ENCODE peak calls at places on chromosomes 6 and 20, in ten cellular contexts. One of them, this sample, is unnamed.
A peak's percentile ranks its signal among the peaks of the same experiment; 100 is the strongest.

GRCh38 chr6:75044846-75045245 is 161.0 kb downstream of the COL12A1 start:
- DNase-seq in cardiac fibroblast: no peak
- DNase-seq in astrocyte of the cerebellum: no peak
- DNase-seq in NT2/D1: no peak
- DNase-seq in CD8-positive, alpha-beta memory T cell: no peak
- DNase-seq in AG10803: peak; percentile 70
- DNase-seq in pancreas: no peak
- DNase-seq in foreskin fibroblast: no peak
- DNase-seq in AG09309: no peak
- DNase-seq in right cardiac atrium: no peak
- DNase-seq in this sample: peak; percentile 17

GRCh38 chr6:135424385-135424784 is 73.2 kb downstream of the AHI1 start:
- DNase-seq in AG09309: no peak
- DNase-seq in NT2/D1: no peak
- DNase-seq in AG10803: no peak
- DNase-seq in pancreas: no peak
- DNase-seq in astrocyte of the cerebellum: no peak
- DNase-seq in CD8-positive, alpha-beta memory T cell: no peak
- DNase-seq in cardiac fibroblast: no peak
- DNase-seq in right cardiac atrium: no peak
- DNase-seq in foreskin fibroblast: no peak
- DNase-seq in this sample: no peak

GRCh38 chr6:36374956-36375355 is 12.5 kb downstream of the ETV7 start:
- DNase-seq in CD8-positive, alpha-beta memory T cell: no peak
- DNase-seq in cardiac fibroblast: no peak
- DNase-seq in AG09309: no peak
- DNase-seq in pancreas: no peak
- DNase-seq in foreskin fibroblast: no peak
- DNase-seq in right cardiac atrium: no peak
- DNase-seq in AG10803: no peak
- DNase-seq in astrocyte of the cerebellum: no peak
- DNase-seq in NT2/D1: no peak
- DNase-seq in this sample: no peak

GRCh38 chr20:62317167-62317655 is 14.4 kb downstream of the ADRM1 start:
- DNase-seq in AG10803: no peak
- DNase-seq in foreskin fibroblast: no peak
- DNase-seq in right cardiac atrium: peak; percentile 50
- DNase-seq in cardiac fibroblast: no peak
- DNase-seq in AG09309: no peak
- DNase-seq in NT2/D1: no peak
- DNase-seq in CD8-positive, alpha-beta memory T cell: no peak
- DNase-seq in astrocyte of the cerebellum: no peak
- DNase-seq in pancreas: no peak
- DNase-seq in this sample: no peak

GRCh38 chr20:1302578-1303541 is 26.1 kb downstream of the SDCBP2 start:
- DNase-seq in AG09309: no peak
- DNase-seq in CD8-positive, alpha-beta memory T cell: no peak
- DNase-seq in astrocyte of the cerebellum: peak; percentile 3
- DNase-seq in foreskin fibroblast: no peak
- DNase-seq in cardiac fibroblast: peak; percentile 9
- DNase-seq in pancreas: no peak
- DNase-seq in NT2/D1: no peak
- DNase-seq in right cardiac atrium: no peak
- DNase-seq in AG10803: no peak
- DNase-seq in this sample: no peak

GRCh38 chr6:32255212-32256153 is 31.6 kb upstream of the NOTCH4 start:
- DNase-seq in foreskin fibroblast: peak; percentile 90
- DNase-seq in pancreas: no peak
- DNase-seq in astrocyte of the cerebellum: peak; percentile 87
- DNase-seq in AG09309: peak; percentile 55
- DNase-seq in cardiac fibroblast: peak; percentile 95
- DNase-seq in AG10803: peak; percentile 91
- DNase-seq in CD8-positive, alpha-beta memory T cell: peak; percentile 66
- DNase-seq in right cardiac atrium: peak; percentile 87
- DNase-seq in NT2/D1: peak; percentile 84
- DNase-seq in this sample: peak; percentile 59

GRCh38 chr6:157449610-157450009 is 68.6 kb downstream of the ZDHHC14 start:
- DNase-seq in NT2/D1: no peak
- DNase-seq in AG10803: no peak
- DNase-seq in pancreas: no peak
- DNase-seq in astrocyte of the cerebellum: no peak
- DNase-seq in foreskin fibroblast: no peak
- DNase-seq in cardiac fibroblast: no peak
- DNase-seq in right cardiac atrium: no peak
- DNase-seq in CD8-positive, alpha-beta memory T cell: no peak
- DNase-seq in AG09309: no peak
- DNase-seq in this sample: no peak

GRCh38 chr6:170152989-170153388 is 137.9 kb downstream of the DLL1 start:
- DNase-seq in foreskin fibroblast: no peak
- DNase-seq in NT2/D1: peak; percentile 76
- DNase-seq in AG10803: no peak
- DNase-seq in right cardiac atrium: peak; percentile 63
- DNase-seq in astrocyte of the cerebellum: peak; percentile 72
- DNase-seq in AG09309: no peak
- DNase-seq in CD8-positive, alpha-beta memory T cell: no peak
- DNase-seq in pancreas: peak; percentile 93
- DNase-seq in cardiac fibroblast: peak; percentile 9
- DNase-seq in this sample: no peak

GRCh38 chr6:2498224-2498623 is 252.5 kb downstream of the MYLK4 start:
- DNase-seq in cardiac fibroblast: peak; percentile 25
- DNase-seq in foreskin fibroblast: no peak
- DNase-seq in NT2/D1: no peak
- DNase-seq in astrocyte of the cerebellum: no peak
- DNase-seq in pancreas: no peak
- DNase-seq in CD8-positive, alpha-beta memory T cell: no peak
- DNase-seq in AG09309: no peak
- DNase-seq in right cardiac atrium: no peak
- DNase-seq in AG10803: no peak
- DNase-seq in this sample: no peak

GRCh38 chr20:37882961-37883712 is 19.8 kb upstream of the VSTM2L start:
- DNase-seq in pancreas: no peak
- DNase-seq in CD8-positive, alpha-beta memory T cell: no peak
- DNase-seq in NT2/D1: no peak
- DNase-seq in AG10803: no peak
- DNase-seq in foreskin fibroblast: no peak
- DNase-seq in right cardiac atrium: no peak
- DNase-seq in astrocyte of the cerebellum: no peak
- DNase-seq in AG09309: no peak
- DNase-seq in cardiac fibroblast: no peak
- DNase-seq in this sample: no peak

GRCh38 chr6:112325449-112325848 is 21.7 kb upstream of the RFPL4B start:
- DNase-seq in AG10803: no peak
- DNase-seq in cardiac fibroblast: no peak
- DNase-seq in AG09309: no peak
- DNase-seq in CD8-positive, alpha-beta memory T cell: no peak
- DNase-seq in pancreas: no peak
- DNase-seq in astrocyte of the cerebellum: no peak
- DNase-seq in right cardiac atrium: no peak
- DNase-seq in NT2/D1: no peak
- DNase-seq in foreskin fibroblast: no peak
- DNase-seq in this sample: no peak

GRCh38 chr6:121748376-121748775 is 312.9 kb downstream of the GJA1 start:
- DNase-seq in CD8-positive, alpha-beta memory T cell: no peak
- DNase-seq in NT2/D1: no peak
- DNase-seq in right cardiac atrium: no peak
- DNase-seq in AG09309: peak; percentile 57
- DNase-seq in astrocyte of the cerebellum: peak; percentile 60
- DNase-seq in pancreas: no peak
- DNase-seq in cardiac fibroblast: peak; percentile 82
- DNase-seq in foreskin fibroblast: peak; percentile 48
- DNase-seq in AG10803: peak; percentile 88
- DNase-seq in this sample: no peak
- H3K4me3 ChIP-seq in CD8-positive, alpha-beta memory T cell: no peak overlapping the region
- H3K4me3 ChIP-seq in NT2/D1: no peak overlapping the region
- H3K4me3 ChIP-seq in right cardiac atrium: no peak overlapping the region
- H3K4me3 ChIP-seq in AG09309: no peak overlapping the region
- H3K4me3 ChIP-seq in astrocyte of the cerebellum: no peak overlapping the region
- H3K4me3 ChIP-seq in pancreas: no peak overlapping the region
- H3K4me3 ChIP-seq in cardiac fibroblast: no peak overlapping the region
- H3K4me3 ChIP-seq in foreskin fibroblast: no peak overlapping the region
- H3K4me3 ChIP-seq in AG10803: no peak overlapping the region
- H3K4me3 ChIP-seq in this sample: no peak overlapping the region

GRCh38 chr6:30885481-30885998 is 1.2 kb downstream of the DDR1 start:
- DNase-seq in cardiac fibroblast: peak; percentile 18
- DNase-seq in CD8-positive, alpha-beta memory T cell: no peak
- DNase-seq in astrocyte of the cerebellum: no peak
- DNase-seq in AG10803: peak; percentile 21
- DNase-seq in AG09309: no peak
- DNase-seq in right cardiac atrium: no peak
- DNase-seq in NT2/D1: no peak
- DNase-seq in pancreas: no peak
- DNase-seq in foreskin fibroblast: no peak
- DNase-seq in this sample: no peak

GRCh38 chr6:30884521-30885480 is 482 bp downstream of the DDR1 start:
- DNase-seq in AG10803: no peak
- DNase-seq in pancreas: peak; percentile 80
- DNase-seq in CD8-positive, alpha-beta memory T cell: peak; percentile 59
- DNase-seq in NT2/D1: no peak
- DNase-seq in cardiac fibroblast: peak; percentile 17
- DNase-seq in astrocyte of the cerebellum: no peak
- DNase-seq in foreskin fibroblast: no peak
- DNase-seq in AG09309: no peak
- DNase-seq in right cardiac atrium: peak; percentile 84
- DNase-seq in this sample: no peak

GRCh38 chr6:30887901-30888300 is 3.6 kb downstream of the DDR1 start:
- DNase-seq in astrocyte of the cerebellum: no peak
- DNase-seq in pancreas: no peak
- DNase-seq in cardiac fibroblast: peak; percentile 20
- DNase-seq in right cardiac atrium: no peak
- DNase-seq in AG09309: no peak
- DNase-seq in AG10803: peak; percentile 26
- DNase-seq in foreskin fibroblast: no peak
- DNase-seq in NT2/D1: no peak
- DNase-seq in CD8-positive, alpha-beta memory T cell: no peak
- DNase-seq in this sample: no peak

GRCh38 chr6:30886897-30887255 is 2.6 kb downstream of the DDR1 start:
- DNase-seq in NT2/D1: no peak
- DNase-seq in AG09309: no peak
- DNase-seq in astrocyte of the cerebellum: no peak
- DNase-seq in AG10803: no peak
- DNase-seq in right cardiac atrium: no peak
- DNase-seq in CD8-positive, alpha-beta memory T cell: no peak
- DNase-seq in cardiac fibroblast: no peak
- DNase-seq in pancreas: no peak
- DNase-seq in foreskin fibroblast: no peak
- DNase-seq in this sample: no peak

GRCh38 chr6:30885999-30886896 is 1.9 kb downstream of the DDR1 start:
- DNase-seq in right cardiac atrium: peak; percentile 86
- DNase-seq in cardiac fibroblast: peak; percentile 72
- DNase-seq in CD8-positive, alpha-beta memory T cell: no peak
- DNase-seq in AG09309: no peak
- DNase-seq in pancreas: no peak
- DNase-seq in foreskin fibroblast: peak; percentile 73
- DNase-seq in astrocyte of the cerebellum: no peak
- DNase-seq in AG10803: peak; percentile 75
- DNase-seq in NT2/D1: peak; percentile 90
- DNase-seq in this sample: no peak
- H3K4me3 ChIP-seq in right cardiac atrium: peak overlapping the region; percentile 92
- H3K4me3 ChIP-seq in cardiac fibroblast: peak overlapping the region; percentile 72
- H3K4me3 ChIP-seq in CD8-positive, alpha-beta memory T cell: peak overlapping the region; percentile 62
- H3K4me3 ChIP-seq in AG09309: peak overlapping the region; percentile 70
- H3K4me3 ChIP-seq in pancreas: peak overlapping the region; percentile 73
- H3K4me3 ChIP-seq in foreskin fibroblast: peak overlapping the region; percentile 76
- H3K4me3 ChIP-seq in astrocyte of the cerebellum: peak overlapping the region; percentile 66
- H3K4me3 ChIP-seq in AG10803: peak overlapping the region; percentile 78
- H3K4me3 ChIP-seq in NT2/D1: peak overlapping the region; percentile 63
- H3K4me3 ChIP-seq in this sample: peak overlapping the region; percentile 82

GRCh38 chr6:163287626-163288025 is 126.9 kb upstream of the QKI start:
- DNase-seq in AG10803: no peak
- DNase-seq in astrocyte of the cerebellum: no peak
- DNase-seq in foreskin fibroblast: no peak
- DNase-seq in cardiac fibroblast: no peak
- DNase-seq in right cardiac atrium: no peak
- DNase-seq in CD8-positive, alpha-beta memory T cell: no peak
- DNase-seq in pancreas: no peak
- DNase-seq in AG09309: no peak
- DNase-seq in NT2/D1: no peak
- DNase-seq in this sample: no peak

GRCh38 chr6:163290545-163291274 is 123.8 kb upstream of the QKI start:
- DNase-seq in CD8-positive, alpha-beta memory T cell: no peak
- DNase-seq in foreskin fibroblast: no peak
- DNase-seq in right cardiac atrium: no peak
- DNase-seq in astrocyte of the cerebellum: no peak
- DNase-seq in pancreas: no peak
- DNase-seq in cardiac fibroblast: no peak
- DNase-seq in NT2/D1: no peak
- DNase-seq in AG09309: no peak
- DNase-seq in AG10803: no peak
- DNase-seq in this sample: no peak

GRCh38 chr6:163289445-163289844 is 125.1 kb upstream of the QKI start:
- DNase-seq in AG10803: no peak
- DNase-seq in NT2/D1: no peak
- DNase-seq in cardiac fibroblast: no peak
- DNase-seq in pancreas: no peak
- DNase-seq in astrocyte of the cerebellum: no peak
- DNase-seq in CD8-positive, alpha-beta memory T cell: no peak
- DNase-seq in right cardiac atrium: no peak
- DNase-seq in foreskin fibroblast: no peak
- DNase-seq in AG09309: no peak
- DNase-seq in this sample: no peak

GRCh38 chr6:163288066-163288465 is 126.5 kb upstream of the QKI start:
- DNase-seq in cardiac fibroblast: no peak
- DNase-seq in pancreas: no peak
- DNase-seq in astrocyte of the cerebellum: no peak
- DNase-seq in right cardiac atrium: no peak
- DNase-seq in foreskin fibroblast: no peak
- DNase-seq in NT2/D1: no peak
- DNase-seq in CD8-positive, alpha-beta memory T cell: no peak
- DNase-seq in AG10803: no peak
- DNase-seq in AG09309: no peak
- DNase-seq in this sample: no peak

DNA sequence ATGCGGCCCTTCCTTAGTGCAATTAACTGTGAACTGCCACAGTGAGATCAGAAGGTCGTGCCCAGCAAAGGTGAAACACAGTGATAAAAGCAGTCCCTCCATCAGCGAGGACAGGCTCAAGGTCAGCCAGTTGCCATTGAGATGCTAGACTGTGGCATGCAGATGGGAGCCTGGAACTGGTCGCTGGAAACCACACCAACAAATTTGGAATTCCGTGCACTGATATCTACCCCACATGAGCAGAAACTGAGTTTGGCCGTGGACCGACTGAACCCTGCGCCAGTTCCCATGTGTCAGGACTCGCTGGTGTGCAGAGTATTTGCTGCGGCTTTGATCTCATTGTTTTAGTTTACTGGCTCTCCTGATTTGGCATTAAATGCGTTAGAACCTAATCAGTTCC is 125.6 kb upstream of the QKI start:
- DNase-seq in AG10803: no peak
- DNase-seq in CD8-positive, alpha-beta memory T cell: no peak
- DNase-seq in foreskin fibroblast: no peak
- DNase-seq in astrocyte of the cerebellum: no peak
- DNase-seq in right cardiac atrium: peak; percentile 65
- DNase-seq in pancreas: no peak
- DNase-seq in NT2/D1: no peak
- DNase-seq in cardiac fibroblast: no peak
- DNase-seq in AG09309: no peak
- DNase-seq in this sample: no peak
- H3K4me3 ChIP-seq in AG10803: no peak overlapping the region
- H3K4me3 ChIP-seq in CD8-positive, alpha-beta memory T cell: no peak overlapping the region
- H3K4me3 ChIP-seq in foreskin fibroblast: no peak overlapping the region
- H3K4me3 ChIP-seq in astrocyte of the cerebellum: no peak overlapping the region
- H3K4me3 ChIP-seq in right cardiac atrium: no peak overlapping the region
- H3K4me3 ChIP-seq in pancreas: no peak overlapping the region
- H3K4me3 ChIP-seq in NT2/D1: no peak overlapping the region
- H3K4me3 ChIP-seq in cardiac fibroblast: no peak overlapping the region
- H3K4me3 ChIP-seq in AG09309: no peak overlapping the region
- H3K4me3 ChIP-seq in this sample: no peak overlapping the region

GRCh38 chr6:3755637-3756515 is 4.4 kb upstream of the PXDC1 start:
- DNase-seq in AG09309: no peak
- DNase-seq in AG10803: no peak
- DNase-seq in cardiac fibroblast: no peak
- DNase-seq in CD8-positive, alpha-beta memory T cell: no peak
- DNase-seq in foreskin fibroblast: no peak
- DNase-seq in right cardiac atrium: no peak
- DNase-seq in NT2/D1: no peak
- DNase-seq in pancreas: no peak
- DNase-seq in astrocyte of the cerebellum: no peak
- DNase-seq in this sample: no peak
- H3K4me3 ChIP-seq in AG09309: no peak overlapping the region
- H3K4me3 ChIP-seq in AG10803: no peak overlapping the region
- H3K4me3 ChIP-seq in cardiac fibroblast: no peak overlapping the region
- H3K4me3 ChIP-seq in CD8-positive, alpha-beta memory T cell: no peak overlapping the region
- H3K4me3 ChIP-seq in foreskin fibroblast: no peak overlapping the region
- H3K4me3 ChIP-seq in right cardiac atrium: no peak overlapping the region
- H3K4me3 ChIP-seq in NT2/D1: no peak overlapping the region
- H3K4me3 ChIP-seq in pancreas: no peak overlapping the region
- H3K4me3 ChIP-seq in astrocyte of the cerebellum: no peak overlapping the region
- H3K4me3 ChIP-seq in this sample: no peak overlapping the region